ENCODE peak calls at places on chromosomes 11 and 22, in nine cellular contexts. V is A549, F is HCT116, K is esophagus squamous epithelium, N is Peyer's patch, A is lower leg skin, L is uterus, J is IMR-90, Y is testis. S is an unnamed sample.

GRCh38 chr11:43837879-43838278 is 42.8 kb upstream of the ALKBH3 start:
- DNase-seq in L (no peak), A (no peak), K (no peak), Y (no peak), J (no peak), N (no peak), V (no peak), F (no peak), S (no peak)

GRCh38 chr22:37420656-37421467 is 6.4 kb downstream of the ELFN2 start:
- DNase-seq in L (no peak), N (peak), J (peak), V (no peak), F (no peak), K (no peak), A (peak), Y (no peak), S (no peak)

GRCh38 chr11:81026008-81026407 is 1585.2 kb upstream of the TENM4 start:
- DNase-seq in V (no peak), F (no peak), A (no peak), N (no peak), J (no peak), K (no peak), Y (no peak), L (no peak), S (no peak)

GRCh38 chr11:46272816-46273427 is 4.5 kb upstream of the CREB3L1 start:
- DNase-seq in K (no peak), F (no peak), L (peak), A (no peak), Y (peak), J (peak), N (peak), V (no peak), S (peak)

GRCh38 chr22:35686298-35686697 is 31.4 kb upstream of the APOL5 start:
- DNase-seq in A (no peak), F (no peak), V (no peak), K (no peak), J (no peak), L (no peak), Y (no peak), N (no peak), S (no peak)

GRCh38 chr22:21051836-21052400 is 6.2 kb downstream of the LRRC74B start:
- DNase-seq in A (no peak), F (no peak), Y (no peak), J (peak), K (no peak), L (no peak), N (no peak), V (no peak), S (no peak)

GRCh38 chr22:19519041-19519926 is 4.9 kb downstream of the CLDN5 start:
- DNase-seq in A (no peak), N (no peak), L (no peak), K (no peak), J (no peak), Y (no peak), F (no peak), V (no peak), S (no peak)

GRCh38 chr11:46858920-46859531 is 12.9 kb upstream of the CKAP5 start:
- DNase-seq in A (no peak), N (no peak), K (no peak), V (no peak), J (no peak), Y (no peak), L (no peak), F (no peak), S (no peak)

GRCh38 chr22:50597097-50597496 is 3.5 kb upstream of the MAPK8IP2 start:
- DNase-seq in J (no peak), V (no peak), K (no peak), F (no peak), A (no peak), N (no peak), Y (no peak), L (no peak), S (no peak)

GRCh38 chr22:29330291-29330690 is 14.8 kb upstream of the RASL10A start:
- DNase-seq in V (no peak), J (no peak), F (no peak), A (no peak), N (no peak), K (no peak), L (no peak), Y (no peak), S (no peak)

GRCh38 chr22:45142376-45142775 is 21.3 kb upstream of the NUP50 start:
- DNase-seq in Y (no peak), F (no peak), A (no peak), L (no peak), J (no peak), K (no peak), N (no peak), V (no peak), S (no peak)

GRCh38 chr11:75678620-75679259 is 9.9 kb upstream of the MAP6 start:
- DNase-seq in Y (no peak), A (no peak), K (no peak), L (no peak), V (no peak), N (no peak), J (no peak), F (no peak), S (no peak)

GRCh38 chr11:47400813-47401279 is 7.5 kb upstream of the SLC39A13 start:
- DNase-seq in V (no peak), Y (no peak), J (no peak), N (no peak), K (no peak), L (no peak), A (no peak), F (no peak), S (no peak)

GRCh38 chr22:24768537-24769374 is 5.8 kb downstream of the PIWIL3 start:
- DNase-seq in A (peak), Y (peak), K (no peak), V (peak), F (peak), L (peak), J (peak), N (peak), S (peak)

GRCh38 chr11:23212829-23213228 is 352.6 kb upstream of the CCDC179 start:
- DNase-seq in Y (no peak), F (no peak), N (no peak), L (no peak), J (no peak), A (no peak), V (no peak), K (no peak), S (no peak)

GRCh38 chr22:49329636-49330035 is 498.0 kb downstream of the BRD1 start:
- DNase-seq in F (no peak), L (no peak), K (no peak), V (no peak), Y (no peak), A (no peak), J (no peak), N (peak), S (no peak)

GRCh38 chr11:133983660-133984316 is 27.0 kb upstream of the IGSF9B start:
- DNase-seq in N (no peak), F (no peak), L (no peak), J (no peak), A (no peak), Y (no peak), K (no peak), V (no peak), S (no peak)

GRCh38 chr11:10302744-10303557 is 1.9 kb upstream of the ADM start:
- DNase-seq in N (peak), K (peak), Y (peak), F (no peak), L (peak), A (peak), J (peak), V (no peak), S (peak)

GRCh38 chr11:115745545-115746265 is 241.5 kb upstream of the CADM1 start:
- DNase-seq in Y (no peak), N (no peak), F (no peak), K (no peak), J (no peak), L (no peak), V (no peak), A (no peak), S (no peak)

GRCh38 chr11:118895093-118896039 is 11.7 kb downstream of the CXCR5 start:
- DNase-seq in L (no peak), V (no peak), N (peak), F (no peak), A (no peak), Y (no peak), K (no peak), J (no peak), S (no peak)

GRCh38 chr11:46290598-46291309 is 13.3 kb downstream of the CREB3L1 start:
- DNase-seq in Y (peak), N (peak), J (peak), F (no peak), L (peak), V (no peak), K (no peak), A (peak), S (peak)

GRCh38 chr22:26797910-26798309 is 140.5 kb downstream of the MIAT start:
- DNase-seq in V (peak), N (no peak), J (no peak), L (no peak), F (peak), Y (no peak), K (no peak), A (no peak), S (no peak)

GRCh38 chr11:101241160-101241795 is 111.7 kb upstream of the PGR start:
- DNase-seq in J (no peak), L (no peak), Y (no peak), V (no peak), K (no peak), A (no peak), F (no peak), N (no peak), S (no peak)
- TF ChIP-seq POLR2A in J (no peak), L (no peak), Y (no peak), V (no peak), K (no peak), A (no peak), F (no peak), N (no peak), S (no peak)

GRCh38 chr11:77189588-77190210 is 61.7 kb downstream of the MYO7A start:
- DNase-seq in F (no peak), L (no peak), J (no peak), Y (no peak), V (no peak), K (no peak), N (no peak), A (no peak), S (no peak)
- TF ChIP-seq POLR2A in F (no peak), L (no peak), J (no peak), Y (no peak), V (no peak), K (no peak), N (no peak), A (no peak), S (no peak)

GRCh38 chr11:27616711-27617110 is 83.5 kb downstream of the BDNF start:
- DNase-seq in N (no peak), A (no peak), K (no peak), F (no peak), Y (no peak), L (no peak), V (no peak), J (no peak), S (no peak)
- TF ChIP-seq POLR2A in N (no peak), A (no peak), K (no peak), F (no peak), Y (no peak), L (no peak), V (no peak), J (no peak), S (no peak)

GRCh38 chr11:83194284-83195175 is 1.0 kb downstream of the ANKRD42 start:
- DNase-seq in L (peak), N (peak), Y (peak), J (peak), F (no peak), A (peak), K (no peak), V (peak), S (peak)
- TF ChIP-seq POLR2A in L (no peak), N (peak), Y (no peak), J (peak), F (no peak), A (no peak), K (no peak), V (no peak), S (no peak)

GRCh38 chr11:67268036-67268683 is 1.9 kb downstream of the GRK2 start:
- DNase-seq in A (no peak), L (peak), F (no peak), J (no peak), V (no peak), Y (no peak), N (peak), K (no peak), S (no peak)
- TF ChIP-seq POLR2A in A (no peak), L (no peak), F (no peak), J (no peak), V (no peak), Y (no peak), N (no peak), K (no peak), S (no peak)

GRCh38 chr11:66962247-66962646 is 4.1 kb upstream of the PC start:
- DNase-seq in Y (no peak), A (no peak), F (no peak), L (no peak), V (no peak), J (no peak), K (no peak), N (no peak), S (no peak)

GRCh38 chr11:66958956-66959274 is 732 bp upstream of the PC start:
- DNase-seq in K (no peak), F (no peak), N (no peak), L (no peak), A (no peak), V (no peak), Y (no peak), J (no peak), S (no peak)

GRCh38 chr11:66956689-66957290 is 1.4 kb downstream of the PC start:
- DNase-seq in L (no peak), F (no peak), N (no peak), Y (peak), V (no peak), K (no peak), J (peak), A (no peak), S (no peak)

GRCh38 chr11:66957971-66958231 is 282 bp downstream of the PC start:
- DNase-seq in F (no peak), K (no peak), V (no peak), J (no peak), N (no peak), L (no peak), Y (no peak), A (no peak), S (no peak)

DNA sequence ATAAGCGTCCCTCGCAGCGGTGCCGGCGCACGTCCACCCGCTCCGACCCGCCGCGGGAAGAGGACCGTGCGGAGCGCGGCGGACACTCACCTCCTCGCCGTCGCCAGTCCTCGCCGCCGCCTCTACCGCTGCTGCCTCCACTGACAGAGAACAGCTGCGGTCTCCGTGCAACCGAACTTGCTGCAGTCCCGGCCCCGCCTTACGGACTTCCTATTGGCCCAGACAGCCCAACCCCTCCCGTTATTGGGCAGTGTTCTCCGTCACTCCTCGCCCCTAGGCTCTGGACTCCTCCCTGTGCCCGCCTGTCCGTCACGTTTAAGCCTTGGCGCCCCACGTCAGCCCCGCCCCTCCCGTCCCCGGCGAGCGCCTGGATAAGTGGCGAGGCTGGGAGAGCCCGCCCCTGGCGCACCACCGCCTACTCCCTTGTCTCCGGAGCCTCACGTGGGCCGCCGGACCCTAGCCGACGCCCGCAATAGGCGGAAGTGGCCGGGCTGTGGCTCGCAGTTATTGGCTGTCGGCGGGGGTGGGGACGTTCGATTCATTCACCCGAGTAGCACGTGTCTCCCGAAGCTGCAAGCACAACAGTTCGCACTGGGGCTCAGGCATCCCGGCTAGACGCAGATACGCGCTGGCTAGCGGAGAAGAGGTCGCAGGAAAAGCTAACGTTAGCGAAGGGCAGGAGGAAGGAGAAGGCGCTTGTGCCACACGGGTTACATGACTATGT is at the start of gene PC:
- DNase-seq in J (peak), N (peak), A (peak), V (peak), F (peak), K (peak), Y (peak), L (peak), S (peak)
- TF ChIP-seq POLR2A in J (peak), N (peak), A (no peak), V (peak), F (no peak), K (no peak), Y (no peak), L (peak), S (peak)

DNA sequence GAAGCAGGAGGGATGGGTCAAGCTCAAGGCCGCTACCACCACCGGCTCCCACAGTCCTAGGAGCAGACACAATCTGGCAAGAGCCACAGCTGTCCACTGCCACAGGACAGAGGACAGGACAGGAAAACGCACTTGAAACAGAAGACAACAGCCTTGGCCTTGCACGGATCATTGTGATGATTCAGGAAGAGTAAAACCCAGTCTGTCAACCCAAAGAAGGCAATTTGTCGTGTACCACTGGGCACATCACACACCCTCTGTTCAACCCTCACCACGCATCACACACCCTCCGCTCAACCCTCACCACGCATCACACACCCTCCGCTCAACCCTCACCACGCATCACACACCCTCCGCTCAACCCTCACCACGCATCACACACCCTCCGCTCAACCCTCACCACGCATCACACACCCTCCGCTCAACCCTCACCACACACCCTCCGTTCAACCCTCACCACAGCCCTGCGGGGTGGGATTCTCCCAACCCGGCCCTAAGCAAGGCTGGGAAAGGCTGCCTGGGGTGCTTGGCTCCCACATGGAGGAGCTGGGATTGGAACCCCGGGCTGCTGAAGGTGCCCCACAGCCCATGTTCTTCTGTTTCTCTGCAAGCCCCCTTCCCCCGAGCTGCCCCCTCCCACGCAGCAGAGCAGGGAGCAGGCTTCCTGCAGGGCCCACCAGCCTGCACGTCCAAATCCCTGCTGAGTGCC is 11.3 kb upstream of the CDC42BPG start:
- DNase-seq in N (no peak), L (no peak), A (no peak), Y (no peak), F (no peak), K (no peak), V (no peak), J (no peak), S (no peak)
- TF ChIP-seq POLR2A in N (no peak), L (no peak), A (no peak), Y (no peak), F (no peak), K (no peak), V (no peak), J (no peak), S (no peak)

DNA sequence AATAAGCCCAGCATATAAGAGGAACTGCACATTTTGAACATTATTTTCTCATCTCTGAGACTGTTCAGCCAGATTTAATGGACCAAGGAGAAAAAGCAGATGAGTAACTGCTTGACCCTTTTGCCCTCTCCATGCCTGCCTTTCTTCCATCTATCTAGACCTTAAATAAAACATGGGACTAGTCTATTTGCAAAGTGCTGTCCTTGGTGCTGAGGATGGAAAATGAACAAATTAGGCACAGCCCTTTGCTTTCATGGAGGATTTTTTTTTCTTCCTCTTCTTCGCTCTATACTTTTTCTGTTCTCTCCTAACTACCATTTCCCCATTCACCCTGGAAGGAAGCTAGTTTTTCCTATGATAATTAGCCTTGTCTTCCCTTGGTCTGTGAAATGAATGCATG is 361.3 kb downstream of the GRM5 start:
- DNase-seq in Y (no peak), F (no peak), V (no peak), J (peak), A (no peak), L (no peak), K (no peak), N (no peak), S (no peak)
- TF ChIP-seq POLR2A in Y (no peak), F (no peak), V (no peak), J (no peak), A (no peak), L (no peak), K (no peak), N (no peak), S (no peak)

S was measured in prostate gland.